ENCODE peak calls at places on chromosomes 11 and 22, in six cellular contexts. One of them, this sample, is unnamed.

GRCh38 chr11:120222916-120223315 is 12.1 kb downstream of the OAF start:
- DNase-seq in AG09309: no peak
- DNase-seq in fibroblast of lung: no peak
- DNase-seq in AG10803: no peak
- DNase-seq in fibroblast of mammary gland: no peak
- DNase-seq in activated B cell treated with CpG ODN at 0.5 μM for 24 hours: no peak
- DNase-seq in this sample: no peak

GRCh38 chr22:50258361-50259292 is 2.9 kb downstream of the MAPK12 start:
- DNase-seq in AG09309: no peak
- DNase-seq in fibroblast of lung: no peak
- DNase-seq in AG10803: no peak
- DNase-seq in fibroblast of mammary gland: no peak
- DNase-seq in activated B cell treated with CpG ODN at 0.5 μM for 24 hours: no peak
- DNase-seq in this sample: no peak

GRCh38 chr11:28858076-28858475 is 749.9 kb downstream of the METTL15 start:
- DNase-seq in AG09309: no peak
- DNase-seq in fibroblast of lung: no peak
- DNase-seq in AG10803: peak; percentile 81
- DNase-seq in fibroblast of mammary gland: peak; percentile 54
- DNase-seq in activated B cell treated with CpG ODN at 0.5 μM for 24 hours: no peak
- DNase-seq in this sample: no peak

GRCh38 chr22:23402275-23403151 is 177.6 kb downstream of the IGLL1 start:
- DNase-seq in AG09309: no peak
- DNase-seq in fibroblast of lung: peak; percentile 21
- DNase-seq in AG10803: peak; percentile 10
- DNase-seq in fibroblast of mammary gland: peak; percentile 40
- DNase-seq in activated B cell treated with CpG ODN at 0.5 μM for 24 hours: peak; percentile 55
- DNase-seq in this sample: peak; percentile 45

GRCh38 chr11:68669301-68670090 is 14.8 kb upstream of the GAL start:
- DNase-seq in AG09309: no peak
- DNase-seq in fibroblast of lung: no peak
- DNase-seq in AG10803: no peak
- DNase-seq in fibroblast of mammary gland: no peak
- DNase-seq in activated B cell treated with CpG ODN at 0.5 μM for 24 hours: no peak
- DNase-seq in this sample: no peak

GRCh38 chr11:128324051-128324481 is 263.3 kb downstream of the ETS1 start:
- DNase-seq in AG09309: no peak
- DNase-seq in fibroblast of lung: no peak
- DNase-seq in AG10803: no peak
- DNase-seq in fibroblast of mammary gland: no peak
- DNase-seq in activated B cell treated with CpG ODN at 0.5 μM for 24 hours: no peak
- DNase-seq in this sample: peak; percentile 38

GRCh38 chr11:66844496-66845142 is 1.4 kb downstream of the RCE1 start:
- DNase-seq in AG09309: no peak
- DNase-seq in fibroblast of lung: no peak
- DNase-seq in AG10803: no peak
- DNase-seq in fibroblast of mammary gland: no peak
- DNase-seq in activated B cell treated with CpG ODN at 0.5 μM for 24 hours: no peak
- DNase-seq in this sample: no peak

GRCh38 chr22:41920271-41920976 is 5.5 kb upstream of the SHISA8 start:
- DNase-seq in AG09309: no peak
- DNase-seq in fibroblast of lung: no peak
- DNase-seq in AG10803: no peak
- DNase-seq in fibroblast of mammary gland: no peak
- DNase-seq in activated B cell treated with CpG ODN at 0.5 μM for 24 hours: no peak
- DNase-seq in this sample: no peak

GRCh38 chr11:2944953-2945756 is 15.9 kb upstream of the PHLDA2 start:
- DNase-seq in AG09309: peak; percentile 60
- DNase-seq in fibroblast of lung: peak; percentile 92
- DNase-seq in AG10803: peak; percentile 89
- DNase-seq in fibroblast of mammary gland: peak; percentile 86
- DNase-seq in activated B cell treated with CpG ODN at 0.5 μM for 24 hours: no peak
- DNase-seq in this sample: no peak

GRCh38 chr11:86176165-86176884 is 68.2 kb upstream of the EED start:
- DNase-seq in AG09309: no peak
- DNase-seq in fibroblast of lung: peak; percentile 53
- DNase-seq in AG10803: peak; percentile 20
- DNase-seq in fibroblast of mammary gland: peak; percentile 47
- DNase-seq in activated B cell treated with CpG ODN at 0.5 μM for 24 hours: no peak
- DNase-seq in this sample: no peak

GRCh38 chr11:30210357-30210756 is 20.5 kb upstream of the FSHB start:
- DNase-seq in AG09309: no peak
- DNase-seq in fibroblast of lung: no peak
- DNase-seq in AG10803: no peak
- DNase-seq in fibroblast of mammary gland: no peak
- DNase-seq in activated B cell treated with CpG ODN at 0.5 μM for 24 hours: no peak
- DNase-seq in this sample: no peak

GRCh38 chr22:38935023-38935422 is 22.4 kb upstream of the APOBEC3A start:
- DNase-seq in AG09309: no peak
- DNase-seq in fibroblast of lung: no peak
- DNase-seq in AG10803: no peak
- DNase-seq in fibroblast of mammary gland: no peak
- DNase-seq in activated B cell treated with CpG ODN at 0.5 μM for 24 hours: no peak
- DNase-seq in this sample: no peak

GRCh38 chr11:57751676-57752253 is at the start of gene BTBD18:
- DNase-seq in AG09309: no peak
- DNase-seq in fibroblast of lung: peak; percentile 70
- DNase-seq in AG10803: peak; percentile 51
- DNase-seq in fibroblast of mammary gland: peak; percentile 60
- DNase-seq in activated B cell treated with CpG ODN at 0.5 μM for 24 hours: no peak
- DNase-seq in this sample: no peak

DNA sequence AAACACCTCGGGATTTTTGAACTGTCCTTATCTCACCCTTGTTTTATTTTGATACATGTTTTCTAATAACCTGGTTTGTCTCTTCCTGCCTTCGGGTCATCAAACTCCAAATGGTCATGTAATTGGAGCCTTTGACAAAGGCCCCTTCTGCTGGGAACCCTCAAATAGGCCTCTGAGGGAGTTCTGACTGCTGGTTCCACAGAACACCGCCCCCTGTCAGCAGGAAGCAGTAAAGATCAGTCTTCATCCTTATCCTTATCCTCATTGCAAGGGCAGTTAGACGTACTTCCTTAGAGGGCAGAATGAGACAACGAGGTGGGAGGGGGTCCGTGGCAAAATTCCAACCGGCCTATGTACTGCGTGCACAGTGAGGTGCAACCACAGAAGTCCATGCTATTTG is 12.1 kb downstream of the TRIM51 start:
- DNase-seq in AG09309: no peak
- DNase-seq in fibroblast of lung: no peak
- DNase-seq in AG10803: no peak
- DNase-seq in fibroblast of mammary gland: no peak
- DNase-seq in activated B cell treated with CpG ODN at 0.5 μM for 24 hours: no peak
- DNase-seq in this sample: no peak
- TF ChIP-seq CTCF in AG09309: no peak
- TF ChIP-seq CTCF in fibroblast of lung: no peak
- TF ChIP-seq CTCF in AG10803: no peak
- TF ChIP-seq CTCF in fibroblast of mammary gland: no peak
- TF ChIP-seq CTCF in activated B cell treated with CpG ODN at 0.5 μM for 24 hours: no peak
- TF ChIP-seq CTCF in this sample: no peak

GRCh38 chr22:46833228-46833627 is 70.8 kb downstream of the TBC1D22A start:
- DNase-seq in AG09309: no peak
- DNase-seq in fibroblast of lung: no peak
- DNase-seq in AG10803: no peak
- DNase-seq in fibroblast of mammary gland: no peak
- DNase-seq in activated B cell treated with CpG ODN at 0.5 μM for 24 hours: no peak
- DNase-seq in this sample: no peak
- TF ChIP-seq CTCF in AG09309: peak; percentile 12
- TF ChIP-seq CTCF in fibroblast of lung: no peak
- TF ChIP-seq CTCF in AG10803: no peak
- TF ChIP-seq CTCF in fibroblast of mammary gland: no peak
- TF ChIP-seq CTCF in activated B cell treated with CpG ODN at 0.5 μM for 24 hours: no peak
- TF ChIP-seq CTCF in this sample: no peak

DNA sequence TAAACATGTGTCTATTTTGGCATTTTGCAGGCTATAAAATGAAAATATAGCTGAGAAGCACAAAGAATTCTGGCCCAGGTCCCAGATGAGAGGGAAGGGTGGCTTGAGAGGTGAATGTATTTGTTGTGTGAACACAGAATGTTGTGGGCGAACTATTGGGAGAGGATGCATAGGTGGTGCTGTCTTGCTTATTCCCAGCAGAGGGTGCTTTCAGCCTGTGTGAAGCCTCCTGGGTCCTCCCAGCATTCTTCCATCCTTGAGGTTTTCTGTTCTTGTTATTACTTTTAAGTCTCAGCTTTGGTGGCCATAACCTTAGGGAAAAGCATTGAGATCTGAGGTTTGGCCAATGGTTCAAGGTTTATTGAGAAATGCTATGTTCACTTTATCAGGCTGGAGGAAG is 108.7 kb upstream of the SNX19 start:
- DNase-seq in AG09309: peak; percentile 45
- DNase-seq in fibroblast of lung: peak; percentile 68
- DNase-seq in AG10803: peak; percentile 56
- DNase-seq in fibroblast of mammary gland: peak; percentile 66
- DNase-seq in activated B cell treated with CpG ODN at 0.5 μM for 24 hours: no peak
- DNase-seq in this sample: no peak
- TF ChIP-seq CTCF in AG09309: peak; percentile 84
- TF ChIP-seq CTCF in fibroblast of lung: peak; percentile 77
- TF ChIP-seq CTCF in AG10803: peak; percentile 75
- TF ChIP-seq CTCF in fibroblast of mammary gland: peak; percentile 82
- TF ChIP-seq CTCF in activated B cell treated with CpG ODN at 0.5 μM for 24 hours: no peak
- TF ChIP-seq CTCF in this sample: no peak

DNA sequence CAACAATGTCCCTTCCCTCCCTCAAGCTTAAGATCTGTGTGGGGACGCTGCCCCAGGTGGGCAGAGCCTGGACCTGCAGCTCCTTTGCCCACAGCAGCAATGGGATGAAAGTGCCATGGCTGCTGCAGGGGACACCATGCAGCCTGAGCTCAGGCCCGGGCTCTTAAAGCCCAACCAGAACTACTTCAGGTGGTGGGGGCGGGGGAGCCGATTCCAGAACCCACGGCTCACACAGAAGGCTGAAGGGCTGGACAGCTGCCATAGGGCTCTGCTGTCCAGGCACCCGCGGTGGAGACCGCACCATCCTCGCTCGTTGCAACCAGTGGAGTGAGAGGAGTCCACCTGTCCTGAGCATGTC is 12.5 kb downstream of the CHID1 start:
- DNase-seq in AG09309: no peak
- DNase-seq in fibroblast of lung: peak; percentile 40
- DNase-seq in AG10803: no peak
- DNase-seq in fibroblast of mammary gland: peak; percentile 16
- DNase-seq in activated B cell treated with CpG ODN at 0.5 μM for 24 hours: no peak
- DNase-seq in this sample: no peak
- TF ChIP-seq CTCF in AG09309: peak; percentile 10
- TF ChIP-seq CTCF in fibroblast of lung: peak; percentile 16
- TF ChIP-seq CTCF in AG10803: peak; percentile 22
- TF ChIP-seq CTCF in fibroblast of mammary gland: no peak
- TF ChIP-seq CTCF in activated B cell treated with CpG ODN at 0.5 μM for 24 hours: no peak
- TF ChIP-seq CTCF in this sample: no peak

GRCh38 chr11:92277871-92278270 is 53.3 kb downstream of the FAT3 start:
- DNase-seq in AG09309: no peak
- DNase-seq in fibroblast of lung: no peak
- DNase-seq in AG10803: no peak
- DNase-seq in fibroblast of mammary gland: no peak
- DNase-seq in activated B cell treated with CpG ODN at 0.5 μM for 24 hours: no peak
- DNase-seq in this sample: no peak
- TF ChIP-seq CTCF in AG09309: no peak
- TF ChIP-seq CTCF in fibroblast of lung: no peak
- TF ChIP-seq CTCF in AG10803: no peak
- TF ChIP-seq CTCF in fibroblast of mammary gland: no peak
- TF ChIP-seq CTCF in activated B cell treated with CpG ODN at 0.5 μM for 24 hours: no peak
- TF ChIP-seq CTCF in this sample: no peak

GRCh38 chr11:74683279-74683871 is 47.9 kb downstream of the CHRDL2 start:
- DNase-seq in AG09309: no peak
- DNase-seq in fibroblast of lung: no peak
- DNase-seq in AG10803: peak; percentile 25
- DNase-seq in fibroblast of mammary gland: no peak
- DNase-seq in activated B cell treated with CpG ODN at 0.5 μM for 24 hours: no peak
- DNase-seq in this sample: no peak
- TF ChIP-seq CTCF in AG09309: peak; percentile 39
- TF ChIP-seq CTCF in fibroblast of lung: peak; percentile 49
- TF ChIP-seq CTCF in AG10803: peak; percentile 48
- TF ChIP-seq CTCF in fibroblast of mammary gland: peak; percentile 47
- TF ChIP-seq CTCF in activated B cell treated with CpG ODN at 0.5 μM for 24 hours: no peak
- TF ChIP-seq CTCF in this sample: no peak

DNA sequence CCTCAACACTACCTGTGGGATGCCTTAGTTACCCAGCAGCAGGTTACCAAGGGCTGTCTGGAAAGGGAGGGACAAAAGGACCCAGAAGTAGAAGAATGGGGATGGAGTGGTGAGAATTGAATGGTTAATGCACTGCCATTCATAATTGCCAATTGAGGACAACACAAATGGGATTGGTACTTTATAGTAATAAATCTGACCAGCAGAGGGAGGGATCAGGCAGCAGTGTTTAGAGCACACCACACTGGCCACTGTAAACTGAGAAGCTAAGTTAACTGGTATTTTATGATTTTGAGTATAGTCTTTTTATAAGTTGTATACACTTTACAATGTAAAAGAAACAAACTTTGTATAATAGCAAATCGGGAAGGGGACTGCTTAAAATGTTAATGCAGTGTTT is 10.7 kb downstream of the TBRG1 start:
- DNase-seq in AG09309: no peak
- DNase-seq in fibroblast of lung: no peak
- DNase-seq in AG10803: no peak
- DNase-seq in fibroblast of mammary gland: peak; percentile 25
- DNase-seq in activated B cell treated with CpG ODN at 0.5 μM for 24 hours: no peak
- DNase-seq in this sample: no peak
- TF ChIP-seq CTCF in AG09309: peak; percentile 43
- TF ChIP-seq CTCF in fibroblast of lung: peak; percentile 25
- TF ChIP-seq CTCF in AG10803: peak; percentile 33
- TF ChIP-seq CTCF in fibroblast of mammary gland: peak; percentile 37
- TF ChIP-seq CTCF in activated B cell treated with CpG ODN at 0.5 μM for 24 hours: no peak
- TF ChIP-seq CTCF in this sample: no peak